ENCODE peak calls at places on chromosomes 3 and 15, in four cellular contexts. S, K, H and Z are unnamed samples.

GRCh38 chr15:57205999-57206398 is 170.3 kb upstream of the CGNL1 start:
- DNase-seq in K (no peak), S (no peak), H (no peak), Z (no peak)

GRCh38 chr3:8766148-8766547 is 3.3 kb downstream of the OXTR start:
- DNase-seq in H (no peak), S (no peak), K (no peak), Z (no peak)

GRCh38 chr3:41318520-41318919 is 119.2 kb downstream of the CTNNB1 start:
- DNase-seq in S (no peak), H (no peak), K (no peak), Z (no peak)

GRCh38 chr3:156693166-156693565 is 18.8 kb downstream of the TIPARP start:
- DNase-seq in H (no peak), K (no peak), S (no peak), Z (no peak)

GRCh38 chr3:127016043-127016343 is 33.1 kb downstream of the PLXNA1 start:
- DNase-seq in K (no peak), H (no peak), S (no peak), Z (no peak)

GRCh38 chr3:129618186-129618820 is 11.8 kb upstream of the PLXND1 start:
- DNase-seq in H (peak), K (no peak), S (no peak), Z (no peak)

GRCh38 chr3:132351222-132351806 is 34.1 kb downstream of the ACP3 start:
- DNase-seq in S (no peak), H (no peak), K (no peak), Z (no peak)

GRCh38 chr3:8629151-8630021 is 15.2 kb downstream of the SSUH2 start:
- DNase-seq in S (peak), K (no peak), H (peak), Z (peak)

GRCh38 chr3:194869482-194870169 is 183.9 kb downstream of the FAM43A start:
- DNase-seq in S (peak), H (no peak), K (no peak), Z (no peak)

GRCh38 chr3:189363856-189364255 is 192.1 kb downstream of the TPRG1 start:
- DNase-seq in K (no peak), H (no peak), S (no peak), Z (no peak)

GRCh38 chr15:49620174-49620573 is 444 bp downstream of the FAM227B start:
- DNase-seq in K (no peak), S (no peak), H (no peak), Z (peak)

GRCh38 chr3:48518069-48518468 is 14.1 kb upstream of the SHISA5 start:
- DNase-seq in K (no peak), H (no peak), S (no peak), Z (no peak)

GRCh38 chr3:12444582-12445468 is 39.5 kb upstream of the TSEN2 start:
- DNase-seq in K (no peak), S (no peak), H (no peak), Z (no peak)

GRCh38 chr15:32098033-32098432 is 67.7 kb downstream of the CHRNA7 start:
- DNase-seq in S (no peak), H (no peak), K (no peak), Z (peak)

GRCh38 chr3:117589454-117589853 is 879.9 kb downstream of the TUSC7 start:
- DNase-seq in H (no peak), K (no peak), S (no peak), Z (no peak)

GRCh38 chr3:152202976-152203626 is 65.6 kb upstream of the MBNL1 start:
- DNase-seq in K (no peak), S (no peak), H (no peak), Z (peak)

GRCh38 chr3:70981252-70981933 is 602.1 kb downstream of the FOXP1 start:
- DNase-seq in K (no peak), H (no peak), S (no peak), Z (no peak)

GRCh38 chr15:42919794-42920280 is 741 bp downstream of the TTBK2 start:
- DNase-seq in S (no peak), H (no peak), K (no peak), Z (no peak)

GRCh38 chr3:52014613-52015012 is 18.9 kb upstream of the RPL29 start:
- DNase-seq in H (peak), K (no peak), S (no peak), Z (no peak)

GRCh38 chr3:96813134-96813819 is 1.1 kb upstream of the EPHA6 start:
- DNase-seq in S (peak), K (peak), H (peak), Z (peak)

GRCh38 chr3:98735296-98735695 is 27.8 kb upstream of the ST3GAL6 start:
- DNase-seq in H (no peak), S (no peak), K (no peak), Z (no peak)
- H3K27ac ChIP-seq in H (no peak), S (no peak), K (no peak), Z (no peak)

GRCh38 chr15:63250312-63250965 is 27.0 kb upstream of the APH1B start:
- DNase-seq in S (peak), H (no peak), K (no peak), Z (no peak)

GRCh38 chr15:63255485-63255990 is 21.9 kb upstream of the APH1B start:
- DNase-seq in K (no peak), S (no peak), H (no peak), Z (no peak)

GRCh38 chr15:63254991-63255390 is 22.4 kb upstream of the APH1B start:
- DNase-seq in H (no peak), S (no peak), K (no peak), Z (no peak)

GRCh38 chr15:63252292-63252691 is 25.1 kb upstream of the APH1B start:
- DNase-seq in K (no peak), S (no peak), H (no peak), Z (no peak)

DNA sequence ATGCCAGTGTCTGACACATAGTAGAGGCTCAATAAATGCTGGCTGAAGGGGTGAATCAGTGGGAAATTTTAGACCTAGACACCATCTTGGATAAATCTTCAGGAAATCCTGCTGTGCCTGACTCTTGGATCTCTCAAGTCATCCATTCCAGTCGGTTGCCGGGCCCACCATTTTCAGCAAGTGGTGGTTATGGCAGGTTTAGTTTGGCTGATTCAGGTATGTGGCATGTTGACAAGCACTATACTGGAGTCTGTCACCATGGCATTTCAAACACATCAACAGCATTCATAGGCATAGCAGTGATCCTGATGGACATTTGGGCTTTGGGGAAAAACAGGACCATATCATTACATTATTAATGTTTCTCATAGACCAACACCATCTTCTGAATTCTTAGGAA is 25.7 kb upstream of the APH1B start:
- DNase-seq in K (no peak), S (no peak), H (no peak), Z (no peak)
- H3K27ac ChIP-seq in K (no peak), S (no peak), H (no peak), Z (no peak)

DNA sequence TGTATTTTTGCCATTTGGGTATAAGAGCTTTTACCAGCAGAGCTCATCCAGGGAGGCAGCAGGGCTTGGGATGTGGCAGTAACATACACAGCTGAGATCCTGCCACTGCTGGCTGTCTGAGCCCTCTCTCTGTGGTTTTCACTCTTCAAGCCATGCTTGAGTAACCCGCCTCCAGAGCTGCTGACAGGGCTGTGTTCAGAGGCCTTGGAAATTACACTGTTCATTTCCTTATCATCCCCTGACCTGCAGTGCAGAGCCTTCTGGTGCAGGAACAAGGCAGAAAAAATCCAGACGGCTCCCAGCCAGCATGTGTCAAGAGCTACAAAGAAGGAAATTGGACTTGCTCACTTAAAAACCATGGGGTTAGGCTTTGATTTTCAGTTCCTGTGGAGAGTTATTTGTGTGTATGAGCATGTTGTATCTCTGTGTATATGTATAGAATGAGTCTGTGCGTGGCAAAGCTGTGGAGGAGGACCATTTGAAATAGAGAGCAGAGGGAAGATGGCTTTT is 47.0 kb downstream of the ZNF609 start:
- DNase-seq in H (peak), S (peak), K (peak), Z (peak)
- H3K27ac ChIP-seq in H (peak), S (peak), K (peak), Z (peak)

GRCh38 chr3:65562444-65562843 is 476.3 kb downstream of the MAGI1 start:
- DNase-seq in S (no peak), H (no peak), K (no peak), Z (no peak)
- H3K27ac ChIP-seq in S (no peak), H (no peak), K (no peak), Z (no peak)

GRCh38 chr3:184016169-184016570 is 1.5 kb downstream of the ABCC5 start:
- DNase-seq in S (no peak), H (no peak), K (no peak), Z (no peak)

GRCh38 chr3:184016820-184017671 is 638 bp downstream of the ABCC5 start:
- DNase-seq in S (no peak), K (peak), H (peak), Z (peak)

GRCh38 chr3:184018424-184018973 is 815 bp upstream of the ABCC5 start:
- DNase-seq in H (no peak), S (no peak), K (peak), Z (no peak)

GRCh38 chr3:184015381-184016019 is 2.2 kb downstream of the ABCC5 start:
- DNase-seq in S (no peak), K (no peak), H (no peak), Z (no peak)

DNA sequence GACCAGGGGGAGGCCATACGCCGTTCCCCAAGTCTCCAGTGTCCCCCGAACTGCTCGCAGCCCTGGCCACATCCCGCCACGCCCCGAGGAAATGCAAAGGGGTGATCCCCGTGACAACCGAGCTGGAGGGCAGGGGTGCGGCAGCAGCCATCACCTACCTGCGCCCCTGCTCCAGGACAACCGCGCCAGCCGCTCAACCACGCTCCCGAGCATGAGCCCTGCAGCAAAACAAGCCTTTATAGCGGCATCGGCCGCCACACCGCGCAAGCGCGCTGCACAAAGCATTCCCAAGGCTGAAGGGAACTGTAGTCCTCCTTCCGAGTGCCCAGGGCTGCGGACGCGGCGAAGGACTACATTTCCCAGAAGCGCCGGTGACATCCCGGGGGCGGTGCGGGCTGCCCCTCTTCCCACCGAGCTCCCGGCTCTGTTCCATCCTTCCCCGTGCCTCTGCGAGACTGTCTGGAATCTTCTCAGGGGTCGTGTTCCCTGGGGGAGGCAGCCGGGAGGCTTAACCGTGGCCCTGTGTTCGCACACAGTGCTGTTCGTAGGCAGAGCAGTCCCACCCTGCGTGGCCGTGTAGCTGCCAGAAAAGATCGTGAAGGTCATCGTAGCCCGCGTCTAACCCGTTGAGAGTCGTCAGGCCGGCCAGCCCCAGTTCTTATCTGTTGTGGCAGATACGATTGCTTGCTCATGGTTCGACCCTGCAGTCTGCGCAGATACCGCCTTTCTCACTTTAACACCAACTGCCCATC is at the start of gene ABCC5:
- DNase-seq in K (peak), S (peak), H (peak), Z (peak)
- H3K27ac ChIP-seq in K (peak), S (peak), H (peak), Z (peak)

GRCh38 chr3:66441124-66441523 is 59.7 kb downstream of the LRIG1 start:
- DNase-seq in K (no peak), H (no peak), S (no peak), Z (no peak)

GRCh38 chr3:66442254-66443249 is 58.3 kb downstream of the LRIG1 start:
- DNase-seq in S (peak), H (peak), K (peak), Z (peak)

GRCh38 chr3:66444146-66444644 is 56.6 kb downstream of the LRIG1 start:
- DNase-seq in S (no peak), K (no peak), H (no peak), Z (no peak)

GRCh38 chr3:66441692-66442091 is 59.1 kb downstream of the LRIG1 start:
- DNase-seq in H (no peak), K (no peak), S (no peak), Z (no peak)

DNA sequence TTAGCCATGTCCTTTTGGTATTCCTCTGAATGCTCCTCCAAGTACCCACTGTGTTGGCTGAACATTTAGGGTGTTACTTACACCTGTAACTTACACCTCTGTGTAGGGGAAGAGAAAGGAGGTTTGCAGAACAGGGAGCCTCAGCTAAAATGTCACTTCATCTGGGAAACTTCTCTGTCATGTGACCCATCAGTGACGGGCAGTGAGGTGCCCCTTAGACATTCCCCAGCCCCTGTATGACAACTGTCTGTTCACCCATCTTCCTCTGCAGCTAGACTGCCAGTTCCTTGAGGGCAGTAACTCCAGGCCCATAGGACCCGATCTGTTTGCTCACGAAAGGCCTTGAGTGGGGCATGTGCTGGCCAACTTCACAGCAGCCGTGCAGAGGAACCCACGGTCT is 57.4 kb downstream of the LRIG1 start:
- DNase-seq in S (no peak), K (no peak), H (no peak), Z (no peak)
- H3K27ac ChIP-seq in S (peak), K (no peak), H (peak), Z (peak)

DNA sequence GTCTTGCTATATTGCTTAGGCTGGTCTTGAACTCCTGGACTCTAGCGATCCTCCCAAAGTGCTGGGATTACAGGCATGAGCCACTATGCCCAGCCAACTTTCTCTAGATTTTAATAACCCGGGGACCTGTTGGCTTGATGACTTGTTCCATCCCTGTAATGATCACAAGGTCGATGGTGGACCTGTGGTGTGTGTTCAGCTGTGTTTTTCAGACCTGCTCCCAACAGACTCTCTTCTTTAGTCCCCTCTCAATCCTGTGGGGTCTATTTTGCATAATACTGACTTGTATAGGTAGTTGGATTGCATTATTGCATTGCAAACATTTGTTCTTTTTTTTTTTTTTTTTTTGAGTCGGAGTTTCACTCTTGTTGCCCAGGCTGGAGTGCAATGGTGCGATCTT is 1.9 kb downstream of the MAP2K1 start:
- DNase-seq in H (no peak), S (no peak), K (no peak), Z (no peak)
- H3K27ac ChIP-seq in H (no peak), S (no peak), K (no peak), Z (no peak)